ENCODE peak calls at places on chromosomes 5 and 9, in ten cellular contexts. P is CD4-positive, alpha-beta T cell; I is cardiac muscle cell; H is neural crest cell; Z is bronchial epithelial cell; J is fibroblast of pulmonary artery; S is heart right ventricle; X is BE2C; A is lower lobe of right lung; F is fibroblast of lung. E is an unnamed sample.

GRCh38 chr5:38465045-38465444 is 91.4 kb downstream of the LIFR start:
- DNase-seq in P (no peak), I (no peak), H (no peak), Z (no peak), J (no peak), S (no peak), X (no peak), A (no peak), F (peak), E (no peak)

GRCh38 chr9:6924988-6925563 is 167.3 kb downstream of the KDM4C start:
- DNase-seq in P (no peak), I (no peak), H (no peak), Z (no peak), J (no peak), S (no peak), X (peak), A (no peak), F (no peak), E (no peak)

GRCh38 chr5:111954516-111955337 is 197.7 kb upstream of the NREP start:
- DNase-seq in P (no peak), I (no peak), H (no peak), Z (peak), J (no peak), S (no peak), X (no peak), A (no peak), F (peak), E (no peak)

GRCh38 chr9:113454914-113455761 is 8.4 kb upstream of the RGS3 start:
- DNase-seq in P (no peak), I (peak), H (no peak), Z (peak), J (peak), S (no peak), X (peak), A (peak), F (peak), E (no peak)

GRCh38 chr5:135467051-135467625 is 15.0 kb upstream of the TIFAB start:
- DNase-seq in P (no peak), I (no peak), H (no peak), Z (no peak), J (no peak), S (no peak), X (no peak), A (no peak), F (no peak), E (no peak)

GRCh38 chr9:33025572-33026347 is 687 bp downstream of the DNAJA1 start:
- DNase-seq in P (peak), I (peak), H (peak), Z (peak), J (peak), S (peak), X (peak), A (peak), F (peak), E (peak)

GRCh38 chr5:85663708-85664031 is 954.1 kb upstream of the COX7C start:
- DNase-seq in P (no peak), I (no peak), H (no peak), Z (no peak), J (no peak), S (no peak), X (no peak), A (no peak), F (no peak), E (no peak)

GRCh38 chr5:176648467-176649194 is 1.3 kb downstream of the TSPAN17 start:
- DNase-seq in P (no peak), I (no peak), H (no peak), Z (no peak), J (no peak), S (no peak), X (no peak), A (no peak), F (no peak), E (no peak)

GRCh38 chr9:79526149-79526672 is 45.6 kb upstream of the TLE4 start:
- DNase-seq in P (no peak), I (no peak), H (no peak), Z (no peak), J (no peak), S (no peak), X (no peak), A (no peak), F (no peak), E (no peak)

GRCh38 chr9:74025402-74025894 is 471.7 kb upstream of the RORB start:
- DNase-seq in P (no peak), I (no peak), H (no peak), Z (peak), J (peak), S (no peak), X (no peak), A (no peak), F (no peak), E (no peak)

GRCh38 chr9:107361816-107362215 is 78.7 kb downstream of the RAD23B start:
- DNase-seq in P (no peak), I (no peak), H (no peak), Z (peak), J (no peak), S (no peak), X (no peak), A (no peak), F (no peak), E (no peak)

GRCh38 chr5:58469895-58470294 is 10.0 kb upstream of the PLK2 start:
- DNase-seq in P (no peak), I (no peak), H (no peak), Z (no peak), J (no peak), S (no peak), X (no peak), A (no peak), F (no peak), E (no peak)

GRCh38 chr9:108478871-108479332 is 376.9 kb downstream of the ACTL7B start:
- DNase-seq in P (no peak), I (no peak), H (no peak), Z (peak), J (peak), S (no peak), X (no peak), A (no peak), F (peak), E (no peak)

GRCh38 chr9:106038266-106039001 is 344.1 kb downstream of the TMEM38B start:
- DNase-seq in P (no peak), I (no peak), H (no peak), Z (peak), J (no peak), S (no peak), X (no peak), A (no peak), F (no peak), E (no peak)

GRCh38 chr9:96605328-96605727 is 14.3 kb downstream of the CDC14B start:
- DNase-seq in P (no peak), I (peak), H (no peak), Z (no peak), J (no peak), S (no peak), X (no peak), A (no peak), F (no peak), E (no peak)

GRCh38 chr5:81391-82021 is 10.5 kb upstream of the PLEKHG4B start:
- DNase-seq in P (no peak), I (no peak), H (no peak), Z (no peak), J (no peak), S (no peak), X (no peak), A (no peak), F (no peak), E (peak)

GRCh38 chr9:133347985-133348762 is at the start of the genes MED22 and RPL7A:
- DNase-seq in P (peak), I (peak), H (peak), Z (peak), J (peak), S (peak), X (peak), A (peak), F (peak), E (peak)
- TF ChIP-seq CTCF in P (no peak), I (no peak), H (no peak), Z (peak), J (no peak), S (no peak), X (peak), A (no peak), F (no peak), E (no peak)

GRCh38 chr5:139091439-139092156 is 106.6 kb downstream of the SIL1 start:
- DNase-seq in P (no peak), I (peak), H (no peak), Z (no peak), J (peak), S (no peak), X (no peak), A (no peak), F (peak), E (no peak)
- TF ChIP-seq CTCF in P (no peak), I (peak), H (no peak), Z (no peak), J (peak), S (peak), X (peak), A (peak), F (peak), E (no peak)

GRCh38 chr9:31248156-31248555 is 1136.3 kb upstream of the ACO1 start:
- DNase-seq in P (no peak), I (no peak), H (no peak), Z (no peak), J (no peak), S (no peak), X (no peak), A (no peak), F (no peak), E (no peak)

DNA sequence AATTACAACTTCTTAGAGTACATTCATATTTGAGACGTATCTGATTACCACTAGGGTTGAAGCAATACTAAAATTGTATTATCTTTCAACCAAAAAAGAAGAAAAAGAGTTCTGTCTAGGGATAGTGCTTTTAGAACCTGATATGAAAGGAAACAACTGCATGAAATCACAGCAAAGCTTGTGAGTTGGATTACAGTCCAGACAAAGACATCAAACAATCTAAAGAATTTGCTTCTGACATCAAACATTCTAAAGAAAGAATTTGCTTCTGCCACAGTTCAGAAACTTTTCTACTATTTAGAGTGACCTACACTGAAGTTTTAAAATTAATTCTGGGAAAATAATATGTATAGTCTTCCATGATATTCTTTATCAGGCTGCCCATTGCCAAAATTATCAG is 1141.1 kb upstream of the ACO1 start:
- DNase-seq in P (no peak), I (no peak), H (no peak), Z (no peak), J (peak), S (no peak), X (no peak), A (no peak), F (no peak), E (no peak)
- TF ChIP-seq CTCF in P (no peak), I (no peak), H (no peak), Z (no peak), J (no peak), S (no peak), X (no peak), A (no peak), F (no peak), E (no peak)

GRCh38 chr5:43410414-43410813 is 1.8 kb downstream of the CCL28 start:
- DNase-seq in P (no peak), I (no peak), H (no peak), Z (no peak), J (no peak), S (no peak), X (no peak), A (no peak), F (no peak), E (no peak)

GRCh38 chr5:43411489-43411888 is 702 bp downstream of the CCL28 start:
- DNase-seq in P (no peak), I (no peak), H (no peak), Z (no peak), J (no peak), S (no peak), X (no peak), A (no peak), F (no peak), E (no peak)

GRCh38 chr5:43413966-43414365 is 1.8 kb upstream of the CCL28 start:
- DNase-seq in P (no peak), I (no peak), H (no peak), Z (no peak), J (no peak), S (no peak), X (no peak), A (no peak), F (no peak), E (no peak)

GRCh38 chr5:43409809-43410271 is 2.4 kb downstream of the CCL28 start:
- DNase-seq in P (no peak), I (no peak), H (no peak), Z (no peak), J (no peak), S (no peak), X (no peak), A (no peak), F (no peak), E (no peak)

DNA sequence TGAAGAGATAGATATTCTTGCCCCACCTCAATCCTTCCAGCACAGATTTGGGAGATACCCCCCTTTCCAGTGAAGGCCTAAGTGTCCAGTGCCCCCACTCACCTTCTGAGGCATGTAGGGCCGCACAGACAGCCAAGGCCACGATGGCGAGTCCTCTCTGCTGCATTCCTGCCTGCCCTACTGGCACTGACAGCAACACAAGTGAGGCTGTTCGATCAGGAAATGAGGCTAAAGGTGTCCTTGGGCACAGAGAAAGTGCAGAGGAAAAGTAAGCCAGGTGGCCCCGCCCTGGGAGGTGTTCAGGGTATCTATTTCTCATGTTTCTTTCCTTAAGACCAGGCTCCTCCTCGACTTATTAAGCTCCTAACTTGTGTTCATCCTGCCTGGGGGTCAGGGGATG is at the start of gene CCL28:
- DNase-seq in P (no peak), I (no peak), H (no peak), Z (no peak), J (no peak), S (no peak), X (no peak), A (no peak), F (no peak), E (no peak)
- TF ChIP-seq CTCF in P (no peak), I (no peak), H (no peak), Z (no peak), J (no peak), S (no peak), X (no peak), A (no peak), F (no peak), E (no peak)

DNA sequence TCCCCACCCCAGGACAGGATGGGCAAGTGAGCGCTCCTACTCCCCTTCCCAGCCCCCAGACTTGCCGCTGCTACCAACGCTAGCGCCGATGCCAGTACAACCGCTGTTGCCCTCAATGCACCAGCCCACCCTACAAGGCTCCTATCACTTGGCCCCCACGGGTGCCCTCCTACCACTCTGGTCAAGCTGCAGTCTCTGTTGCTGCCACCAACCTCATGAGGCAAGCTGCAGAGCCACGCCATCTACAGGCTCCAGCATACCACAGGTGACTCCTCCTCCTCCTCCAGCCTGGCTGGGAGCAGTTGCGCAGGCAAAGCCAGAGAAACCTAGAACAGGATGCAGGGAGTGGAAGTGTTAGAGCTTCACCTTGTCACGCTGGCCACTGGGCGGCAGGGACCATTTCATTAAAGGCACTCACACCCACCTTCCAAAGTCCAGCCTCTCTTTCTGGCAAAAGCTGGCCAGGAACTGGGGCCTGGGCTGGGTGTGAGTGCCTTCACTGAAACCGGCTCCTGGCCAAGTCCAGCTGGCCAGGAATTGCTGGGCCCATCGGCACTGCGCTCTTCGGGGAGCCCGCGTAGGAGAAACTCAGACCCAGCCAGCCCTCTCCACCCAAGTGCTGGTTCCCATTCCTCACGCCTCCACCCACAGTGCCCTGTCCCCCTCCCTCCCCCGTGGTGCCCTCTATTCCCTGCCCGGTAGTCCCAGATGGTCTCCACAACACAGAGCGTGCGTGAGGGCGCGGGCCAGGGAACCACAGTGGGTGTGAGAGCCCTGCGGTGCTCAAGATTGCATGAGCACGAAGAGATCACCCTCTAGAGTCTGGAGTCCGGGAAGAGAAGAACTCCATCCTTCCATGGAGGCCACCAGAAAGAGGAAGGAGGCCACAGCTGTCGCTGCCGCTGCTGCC is 1.6 kb upstream of the PCAT7 start:
- DNase-seq in P (no peak), I (peak), H (no peak), Z (no peak), J (no peak), S (no peak), X (peak), A (no peak), F (no peak), E (peak)
- TF ChIP-seq CTCF in P (no peak), I (no peak), H (no peak), Z (no peak), J (no peak), S (no peak), X (peak), A (no peak), F (no peak), E (no peak)

E was measured in glutamatergic neuron.